ENCODE peak calls at places on chromosome 20, in six cellular contexts. O is neuronal stem cell, P is astrocyte, I is MM.1S, C is endodermal cell, S is mammary epithelial cell. L is an unnamed sample.
A peak's percentile ranks its signal among the peaks of the same experiment; 100 is the strongest.

GRCh38 chr20:44959082-44959895 is 908 bp downstream of the TOMM34 start:
- DNase-seq in O (peak; percentile 6), P (peak; percentile 67), I (peak; percentile 56), C (peak; percentile 67), S (peak; percentile 86), L (peak; percentile 81)

GRCh38 chr20:17648306-17648646 is 33.8 kb downstream of the RRBP1 start:
- DNase-seq in O (no peak), P (no peak), I (no peak), C (no peak), S (no peak), L (no peak)

GRCh38 chr20:2593756-2594155 is 57.4 kb downstream of the TMC2 start:
- DNase-seq in O (no peak), P (no peak), I (no peak), C (no peak), S (no peak), L (no peak)

GRCh38 chr20:51496964-51497363 is 45.6 kb downstream of the NFATC2 start:
- DNase-seq in O (no peak), P (no peak), I (no peak), C (peak; percentile 26), S (no peak), L (no peak)

GRCh38 chr20:62350098-62350628 is 16.9 kb downstream of the LAMA5 start:
- DNase-seq in O (no peak), P (no peak), I (no peak), C (peak; percentile 62), S (peak; percentile 94), L (no peak)

GRCh38 chr20:9610665-9611064 is 96.3 kb downstream of the LAMP5 start:
- DNase-seq in O (no peak), P (no peak), I (no peak), C (no peak), S (no peak), L (no peak)

GRCh38 chr20:1664911-1665310 is 7.3 kb upstream of the SIRPG start:
- DNase-seq in O (no peak), P (no peak), I (no peak), C (no peak), S (no peak), L (no peak)

GRCh38 chr20:4344660-4345059 is 329.3 kb upstream of the RNF24 start:
- DNase-seq in O (no peak), P (peak; percentile 39), I (no peak), C (no peak), S (no peak), L (no peak)

GRCh38 chr20:19757973-19758887 is at the start of gene RIN2:
- DNase-seq in O (peak; percentile 92), P (peak; percentile 78), I (peak; percentile 38), C (peak; percentile 98), S (peak; percentile 79), L (peak; percentile 89)

GRCh38 chr20:11112837-11113236 is 439.0 kb upstream of the JAG1 start:
- DNase-seq in O (no peak), P (no peak), I (no peak), C (no peak), S (peak; percentile 59), L (no peak)

GRCh38 chr20:33812673-33813462 is 1.7 kb downstream of the CHMP4B start:
- DNase-seq in O (no peak), P (no peak), I (peak; percentile 63), C (peak; percentile 65), S (peak; percentile 31), L (peak; percentile 55)

GRCh38 chr20:11952621-11953020 is 34.9 kb downstream of the BTBD3 start:
- DNase-seq in O (no peak), P (peak; percentile 20), I (no peak), C (no peak), S (no peak), L (peak; percentile 7)

GRCh38 chr20:3494218-3494617 is 23.4 kb downstream of the ATRN start:
- DNase-seq in O (no peak), P (no peak), I (no peak), C (no peak), S (peak; percentile 42), L (no peak)

GRCh38 chr20:21522479-21523397 is 8.9 kb upstream of the NKX2-2 start:
- DNase-seq in O (no peak), P (no peak), I (no peak), C (peak; percentile 68), S (no peak), L (no peak)

GRCh38 chr20:19806806-19807691 is 49.0 kb downstream of the RIN2 start:
- DNase-seq in O (no peak), P (peak; percentile 81), I (no peak), C (no peak), S (peak; percentile 42), L (peak; percentile 28)

GRCh38 chr20:39036011-39036410 is 73.9 kb downstream of the DHX35 start:
- DNase-seq in O (no peak), P (peak; percentile 63), I (no peak), C (no peak), S (no peak), L (peak; percentile 62)

GRCh38 chr20:44810391-44811149 is at the start of gene RIMS4:
- DNase-seq in O (peak; percentile 49), P (no peak), I (no peak), C (peak; percentile 77), S (no peak), L (peak; percentile 38)

GRCh38 chr20:63347950-63348827 is 13.0 kb downstream of the CHRNA4 start:
- DNase-seq in O (no peak), P (no peak), I (no peak), C (no peak), S (no peak), L (no peak)

GRCh38 chr20:47574616-47575401 is 73.1 kb downstream of the NCOA3 start:
- DNase-seq in O (no peak), P (no peak), I (peak; percentile 60), C (no peak), S (no peak), L (no peak)

GRCh38 chr20:64077094-64077493 is 2.2 kb downstream of the RGS19 start:
- DNase-seq in O (no peak), P (no peak), I (no peak), C (no peak), S (no peak), L (no peak)

GRCh38 chr20:60000271-60001026 is 42.2 kb downstream of the CDH26 start:
- DNase-seq in O (no peak), P (no peak), I (no peak), C (peak; percentile 52), S (no peak), L (no peak)

GRCh38 chr20:19572031-19572430 is 186.0 kb upstream of the RIN2 start:
- DNase-seq in O (no peak), P (no peak), I (peak; percentile 25), C (no peak), S (no peak), L (no peak)

GRCh38 chr20:21322921-21323321 is 19.8 kb downstream of the XRN2 start:
- DNase-seq in O (no peak), P (no peak), I (no peak), C (peak; percentile 51), S (peak; percentile 7), L (no peak)

GRCh38 chr20:58908216-58908615 is 55.7 kb downstream of the GNAS start:
- DNase-seq in O (no peak), P (no peak), I (peak; percentile 50), C (no peak), S (no peak), L (no peak)

GRCh38 chr20:58909585-58909984 is 57.1 kb downstream of the GNAS start:
- DNase-seq in O (no peak), P (no peak), I (no peak), C (no peak), S (no peak), L (no peak)

GRCh38 chr20:58907481-58908137 is 55.1 kb downstream of the GNAS start:
- DNase-seq in O (no peak), P (peak; percentile 98), I (peak; percentile 99), C (no peak), S (peak; percentile 83), L (peak; percentile 100)

GRCh38 chr20:58910473-58910872 is 58.0 kb downstream of the GNAS start:
- DNase-seq in O (no peak), P (no peak), I (no peak), C (no peak), S (no peak), L (no peak)

DNA sequence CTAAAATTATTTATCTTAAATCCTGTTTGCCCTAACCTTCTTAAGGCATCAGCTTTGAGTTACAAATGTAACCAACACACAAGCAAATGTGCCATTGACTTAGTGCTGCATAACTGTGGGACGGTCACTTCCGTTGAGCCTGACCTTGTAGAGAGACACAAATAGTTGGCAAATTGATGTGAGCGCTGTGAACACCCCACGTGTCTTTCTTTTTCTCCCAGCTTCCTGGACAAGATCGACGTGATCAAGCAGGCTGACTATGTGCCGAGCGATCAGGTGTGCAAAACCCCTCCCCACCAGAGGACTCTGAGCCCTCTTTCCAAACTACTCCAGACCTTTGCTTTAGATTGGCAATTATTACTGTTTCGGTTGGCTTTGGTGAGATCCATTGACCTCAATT is 56.4 kb downstream of the GNAS start:
- DNase-seq in O (no peak), P (no peak), I (no peak), C (no peak), S (no peak), L (no peak)
- H3K4me3 ChIP-seq in O (no peak overlapping the region), P (no peak overlapping the region), I (no peak overlapping the region), C (no peak overlapping the region), S (no peak overlapping the region), L (no peak overlapping the region)

GRCh38 chr20:528923-529594 is 14.5 kb downstream of the CSNK2A1 start:
- DNase-seq in O (no peak), P (peak; percentile 80), I (no peak), C (no peak), S (peak; percentile 93), L (peak; percentile 58)
- H3K9me3 ChIP-seq in O (peaks cover 48% of the 10 kb centered on the region), P (no peaks in the 10 kb centered on the region), I (no peaks in the 10 kb centered on the region), C (peaks cover 12% of the 10 kb centered on the region), S (no peaks in the 10 kb centered on the region), L (peaks cover 4% of the 10 kb centered on the region)

GRCh38 chr20:43508106-43508505 is 609 bp downstream of the L3MBTL1 start:
- DNase-seq in O (no peak), P (no peak), I (no peak), C (peak; percentile 78), S (no peak), L (no peak)
- H3K9ac ChIP-seq in O (no peak overlapping the region), P (peak overlapping the region; percentile 52), I (peak overlapping the region; percentile 23), C (peak overlapping the region; percentile 36), S (peak overlapping the region; percentile 46), L (peak overlapping the region; percentile 70)

GRCh38 chr20:34877002-34877264 is 521 bp downstream of the ACSS2 start:
- DNase-seq in O (no peak), P (no peak), I (no peak), C (no peak), S (no peak), L (no peak)

GRCh38 chr20:34876161-34877001 is at the start of gene ACSS2:
- DNase-seq in O (peak; percentile 97), P (peak; percentile 95), I (peak; percentile 92), C (peak; percentile 100), S (peak; percentile 99), L (peak; percentile 99)

GRCh38 chr20:34873583-34874093 is 982 bp upstream of the GGT7 start:
- DNase-seq in O (no peak), P (no peak), I (no peak), C (no peak), S (no peak), L (no peak)

GRCh38 chr20:34874094-34874654 is 1.5 kb upstream of the GGT7 start:
- DNase-seq in O (peak; percentile 56), P (peak; percentile 56), I (peak; percentile 66), C (peak; percentile 94), S (peak; percentile 78), L (peak; percentile 96)

DNA sequence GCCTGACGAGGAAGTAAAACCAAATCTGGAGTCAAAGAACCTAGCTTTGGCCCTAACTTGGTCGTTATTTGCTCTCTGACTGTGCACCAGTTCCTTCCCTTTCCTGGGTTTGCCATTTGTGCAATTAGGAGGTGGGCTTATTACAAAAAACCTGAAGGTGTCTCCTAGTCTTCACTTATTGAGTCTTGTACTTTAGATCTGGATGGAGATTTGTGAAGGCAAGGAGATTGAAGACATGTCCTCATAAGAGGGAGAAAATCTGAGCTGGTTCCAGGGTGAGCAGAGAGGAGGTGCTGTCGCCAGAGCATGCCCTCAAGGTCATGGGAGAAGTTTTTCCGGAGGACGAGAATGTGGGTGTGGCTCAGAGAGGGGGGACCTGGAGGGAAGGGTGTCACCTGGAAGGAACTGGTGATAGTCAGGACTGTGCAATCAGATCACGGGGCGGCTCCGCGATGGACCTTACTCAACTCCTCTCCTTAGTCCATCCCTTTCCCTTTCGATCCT is 703 bp upstream of the ACSS2 start:
- DNase-seq in O (no peak), P (no peak), I (no peak), C (no peak), S (no peak), L (no peak)
- H3K4me3 ChIP-seq in O (peak overlapping the region; percentile 57), P (peak overlapping the region; percentile 59), I (peak overlapping the region; percentile 84), C (peak overlapping the region; percentile 85), S (no peak overlapping the region), L (peak overlapping the region; percentile 68)